ENCODE peak calls at places on chromosomes 11 and 22, in six cellular contexts. D, W, V, N, X and R are unnamed samples. For H3K9me3 and H3K4me1, the result is how much of the 10 kb centered on the place peaks cover.

GRCh38 chr11:62777389-62777788 is 6.2 kb downstream of the TAF6L start:
- DNase-seq in W (no peak), D (no peak), N (no peak), X (no peak), V (no peak), R (no peak)

GRCh38 chr11:68020575-68020974 is 9.9 kb upstream of the NDUFS8 start:
- DNase-seq in D (peak), X (no peak), W (no peak), V (no peak), N (peak), R (no peak)

GRCh38 chr22:37678372-37678771 is 2.9 kb downstream of the LGALS1 start:
- DNase-seq in D (no peak), V (no peak), N (no peak), W (no peak), X (no peak), R (no peak)

GRCh38 chr11:33687733-33688479 is 12.7 kb downstream of the C11orf91 start:
- DNase-seq in X (peak), V (no peak), N (no peak), D (peak), W (peak), R (peak)

GRCh38 chr11:48116843-48117242 is 99.8 kb upstream of the OR4B1 start:
- DNase-seq in D (peak), X (no peak), V (no peak), W (no peak), N (no peak), R (no peak)

GRCh38 chr11:96817488-96817887 is 427.7 kb downstream of the JRKL start:
- DNase-seq in X (no peak), D (no peak), N (no peak), W (no peak), V (no peak), R (no peak)

GRCh38 chr22:40040927-40041326 is 46.2 kb downstream of the FAM83F start:
- DNase-seq in X (no peak), D (peak), N (no peak), V (peak), W (peak), R (peak)

GRCh38 chr11:35517481-35517880 is 7.9 kb downstream of the PAMR1 start:
- DNase-seq in W (no peak), X (no peak), N (no peak), D (no peak), V (no peak), R (no peak)

GRCh38 chr11:67053896-67054850 is 2.5 kb upstream of the RHOD start:
- DNase-seq in D (peak), W (peak), N (peak), V (peak), X (peak), R (peak)

GRCh38 chr22:46390652-46391301 is 55.3 kb downstream of the TRMU start:
- DNase-seq in W (peak), V (peak), X (peak), D (peak), N (peak), R (peak)

GRCh38 chr11:83092488-83093384 is 21.0 kb upstream of the RAB30 start:
- DNase-seq in D (peak), N (peak), V (peak), X (no peak), W (no peak), R (no peak)

GRCh38 chr11:86991341-86991740 is 36.1 kb upstream of the FZD4 start:
- DNase-seq in D (no peak), V (no peak), N (no peak), X (no peak), W (no peak), R (no peak)

GRCh38 chr22:19079691-19080090 is 42.5 kb downstream of the DGCR2 start:
- DNase-seq in X (no peak), V (no peak), W (no peak), D (no peak), N (no peak), R (no peak)

GRCh38 chr22:35202376-35202775 is 54.9 kb upstream of the HMGXB4 start:
- DNase-seq in X (no peak), W (no peak), N (no peak), V (no peak), D (no peak), R (no peak)

GRCh38 chr22:48169227-48169626 is 1406.8 kb downstream of the TBC1D22A start:
- DNase-seq in X (no peak), V (no peak), W (no peak), D (no peak), N (no peak), R (no peak)

GRCh38 chr11:120425527-120425926 is 86.0 kb upstream of the GRIK4 start:
- DNase-seq in V (no peak), X (no peak), N (no peak), W (no peak), D (peak), R (no peak)

GRCh38 chr11:107957109-107957588 is 28.9 kb downstream of the RAB39A start:
- DNase-seq in V (no peak), N (no peak), X (no peak), W (peak), D (no peak), R (no peak)

GRCh38 chr22:40654522-40655167 is 18.1 kb upstream of the MRTFA start:
- DNase-seq in D (peak), W (peak), V (peak), N (peak), X (no peak), R (peak)

GRCh38 chr11:93526058-93526633 is 17.0 kb downstream of the SMCO4 start:
- DNase-seq in N (no peak), D (no peak), W (no peak), X (no peak), V (no peak), R (no peak)

GRCh38 chr22:39496131-39496838 is 5.8 kb upstream of the MIEF1 start:
- DNase-seq in N (peak), W (peak), X (peak), V (peak), D (peak), R (peak)

GRCh38 chr11:95917188-95918036 is 6.5 kb downstream of the MTMR2 start:
- DNase-seq in X (no peak), N (no peak), V (no peak), D (peak), W (no peak), R (no peak)

GRCh38 chr22:24008381-24009226 is 2.5 kb upstream of the CABIN1 start:
- DNase-seq in V (no peak), W (no peak), N (no peak), X (no peak), D (no peak), R (no peak)

GRCh38 chr11:80165763-80166162 is 724.9 kb upstream of the TENM4 start:
- DNase-seq in X (no peak), V (no peak), W (no peak), N (no peak), D (no peak), R (no peak)

GRCh38 chr11:102453286-102453797 is 777 bp upstream of the TMEM123 start:
- DNase-seq in V (no peak), W (peak), X (no peak), N (no peak), D (no peak), R (peak)

GRCh38 chr22:23256986-23257888 is 76.9 kb downstream of the BCR start:
- DNase-seq in N (peak), V (peak), D (no peak), X (peak), W (peak), R (peak)

GRCh38 chr22:46290843-46291785 is 5.6 kb upstream of the GTSE1 start:
- DNase-seq in V (no peak), X (no peak), N (no peak), W (no peak), D (no peak), R (no peak)

GRCh38 chr11:42410251-42410956 is 901.4 kb upstream of the API5 start:
- DNase-seq in W (no peak), V (no peak), X (no peak), D (no peak), N (no peak), R (no peak)

GRCh38 chr11:126339073-126339865 is 16.2 kb upstream of the ST3GAL4 start:
- DNase-seq in W (no peak), V (no peak), N (no peak), D (no peak), X (no peak), R (no peak)

GRCh38 chr11:118774032-118774431 is 16.9 kb downstream of the DDX6 start:
- DNase-seq in N (no peak), W (no peak), D (no peak), V (no peak), X (no peak), R (no peak)

GRCh38 chr11:69298778-69299461 is 5.0 kb downstream of the MYEOV start:
- DNase-seq in D (no peak), N (no peak), V (no peak), W (no peak), X (no peak), R (no peak)

GRCh38 chr11:14520086-14520901 is at the start of gene PSMA1:
- DNase-seq in W (peak), X (peak), V (peak), D (peak), N (peak), R (peak)
- TF ChIP-seq POLR2A in W (peak), X (peak), V (peak), D (peak), N (peak), R (no peak)

GRCh38 chr11:122976396-122976733 is 5.3 kb downstream of the BSX start:
- DNase-seq in D (no peak), V (no peak), N (no peak), W (no peak), X (no peak), R (no peak)
- H3K9me3 ChIP-seq in D (under half), V (under half), N (under half), W (under half), X (under half), R (under half)

GRCh38 chr22:36379593-36380361 is 8.0 kb downstream of the MYH9 start:
- DNase-seq in D (no peak), X (no peak), V (no peak), N (no peak), W (no peak), R (no peak)
- H3K4me1 ChIP-seq in D (half or more), X (under half), V (half or more), N (half or more), W (half or more), R (under half)

DNA sequence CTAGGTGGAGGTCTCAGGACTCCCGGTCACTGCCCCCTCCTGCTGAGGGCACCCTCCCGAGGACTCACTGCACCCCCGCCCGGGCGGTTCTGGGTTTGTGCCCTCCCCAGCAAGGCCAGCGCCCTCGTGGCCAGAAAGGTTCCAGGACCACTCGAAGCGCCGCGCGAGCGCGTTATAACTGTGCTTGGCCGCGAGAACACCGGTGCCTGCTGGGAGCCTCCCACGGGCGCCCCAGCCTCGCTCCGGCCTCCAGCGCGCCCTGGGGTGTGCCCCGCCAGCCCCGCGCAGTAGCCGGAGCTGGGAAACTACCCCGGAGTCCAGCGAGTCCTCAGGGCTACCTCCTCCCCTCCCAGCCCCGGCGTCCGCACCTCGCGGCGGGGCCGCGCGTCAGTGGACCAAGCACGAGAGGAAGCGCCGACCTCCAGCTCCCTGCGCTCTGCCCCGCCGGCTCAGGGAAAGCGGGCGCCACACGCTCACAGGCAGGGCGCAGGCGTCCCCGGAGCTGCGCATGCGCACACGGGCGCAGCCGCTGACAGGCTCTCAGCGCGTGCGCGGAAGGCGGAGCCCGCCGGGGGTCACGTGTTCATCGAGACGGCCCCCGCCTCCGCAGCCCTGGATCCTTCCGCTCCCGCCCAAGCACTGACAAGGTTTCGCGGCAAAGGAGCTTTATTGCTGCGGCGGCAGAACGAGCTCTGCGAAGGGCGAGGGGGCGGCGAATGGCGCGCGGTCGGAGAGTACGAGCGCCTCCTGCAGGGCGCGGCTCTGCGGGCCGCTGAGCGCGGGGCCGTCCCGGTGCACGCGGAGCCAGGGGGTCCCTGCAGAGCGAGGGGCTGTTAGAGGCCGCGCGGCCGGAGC is at the start of gene SCO2:
- DNase-seq in N (peak), D (peak), X (peak), V (peak), W (peak), R (peak)
- TF ChIP-seq POLR2A in N (peak), D (peak), X (peak), V (peak), W (peak), R (no peak)

DNA sequence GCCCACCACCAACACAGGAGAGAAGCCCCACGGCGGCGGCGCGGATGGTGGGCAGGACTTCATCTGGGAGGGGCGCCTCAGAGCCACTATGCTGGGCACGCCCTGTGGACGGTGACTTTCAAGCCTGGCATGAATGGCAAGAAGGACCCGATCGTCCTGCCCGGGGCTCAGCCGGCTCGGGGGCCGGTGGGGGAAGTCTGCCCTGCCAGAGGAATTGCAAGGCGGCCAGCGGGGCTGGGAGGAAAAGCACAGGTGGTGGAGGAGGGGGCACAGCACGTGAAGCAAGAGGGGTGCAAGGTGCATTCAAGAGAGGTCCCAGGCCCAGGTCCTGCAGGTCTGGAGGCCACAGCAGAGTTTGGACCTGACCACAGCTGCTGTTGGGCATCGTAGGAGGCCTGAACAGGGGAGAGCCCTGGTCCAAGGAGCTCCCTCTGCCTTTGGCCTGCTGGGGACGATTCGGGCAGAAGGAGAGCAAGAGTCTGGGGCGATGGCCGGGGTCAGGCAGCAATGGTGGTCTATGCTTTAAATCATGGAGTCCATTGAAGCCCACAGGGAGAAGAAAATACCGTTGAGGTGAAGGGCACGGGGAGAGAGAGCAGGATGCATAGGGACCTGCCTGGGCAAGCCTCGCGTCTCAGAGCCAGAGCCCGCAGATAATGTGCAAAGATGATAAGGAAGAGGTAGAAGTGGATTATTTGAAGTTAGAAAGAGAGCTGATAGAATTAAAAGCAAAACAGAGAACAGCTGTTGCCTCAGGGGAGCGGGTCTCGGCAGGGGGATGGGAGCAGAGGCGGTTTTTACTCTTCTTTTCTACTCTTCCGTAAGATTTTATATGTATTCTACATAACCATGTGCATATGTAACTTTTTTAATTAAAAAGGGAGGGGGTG is 82.6 kb upstream of the SHISAL1 start:
- DNase-seq in N (peak), W (no peak), V (peak), D (no peak), X (peak), R (peak)
- H3K9me3 ChIP-seq in N (under half), W (under half), V (under half), D (under half), X (under half), R (under half)

GRCh38 chr11:44942029-44942710 is 8.5 kb downstream of the TP53I11 start:
- DNase-seq in N (no peak), W (no peak), D (no peak), X (no peak), V (no peak), R (no peak)
- H3K4me1 ChIP-seq in N (half or more), W (half or more), D (under half), X (under half), V (under half), R (under half)

GRCh38 chr11:134033696-134034491 is 35.0 kb upstream of the JAM3 start:
- DNase-seq in W (peak), D (peak), X (peak), N (peak), V (peak), R (peak)
- TF ChIP-seq POLR2A in W (no peak), D (no peak), X (no peak), N (no peak), V (no peak), R (peak)

GRCh38 chr11:121927789-121928188 is 188.2 kb downstream of the BLID start:
- DNase-seq in X (no peak), V (no peak), W (no peak), D (no peak), N (no peak), R (no peak)
- H3K9me3 ChIP-seq in X (under half), V (under half), W (under half), D (under half), N (under half), R (under half)

DNA sequence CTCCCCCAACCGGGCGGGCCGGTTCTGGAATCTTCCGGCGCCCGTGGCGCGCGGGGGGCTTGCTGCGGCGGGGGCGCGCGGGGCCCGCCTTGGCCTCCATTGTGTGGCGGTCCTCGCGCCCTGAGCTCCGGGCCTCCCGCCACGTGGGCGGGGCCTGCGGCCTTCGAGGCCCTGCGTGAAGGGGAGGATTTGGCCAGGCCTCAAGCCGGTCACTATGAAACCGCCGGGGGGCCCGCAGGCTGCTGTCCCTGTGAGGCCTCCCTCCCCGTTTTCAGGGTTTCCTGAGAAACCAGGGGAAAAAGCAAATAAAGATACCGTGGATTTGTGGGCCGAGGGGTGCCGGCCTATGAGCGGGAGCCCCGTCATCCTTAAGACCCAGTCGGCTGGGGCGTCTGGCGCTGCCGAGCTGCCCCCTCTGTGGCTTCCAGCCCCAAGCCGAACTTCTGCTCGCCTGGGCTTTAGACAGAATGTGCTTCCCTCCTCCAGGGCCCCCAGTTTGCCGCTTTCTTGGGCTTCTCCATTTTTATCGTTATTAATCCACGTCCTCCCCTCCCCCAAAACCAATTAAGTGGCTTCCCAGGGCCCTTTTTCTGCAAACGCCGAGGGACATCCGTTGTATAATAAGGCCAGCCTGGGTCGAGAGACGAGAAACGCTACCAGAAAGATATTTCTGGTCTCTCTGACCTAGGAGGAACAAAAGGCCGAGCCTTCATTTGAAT is 602 bp downstream of the EWSR1 start:
- DNase-seq in N (peak), X (peak), D (peak), V (peak), W (peak), R (peak)
- H3K4me1 ChIP-seq in N (half or more), X (under half), D (under half), V (half or more), W (half or more), R (under half)

GRCh38 chr22:17866127-17866526 is 91.9 kb upstream of the BID start:
- DNase-seq in D (no peak), W (no peak), X (no peak), N (no peak), V (no peak), R (peak)

GRCh38 chr22:17864398-17865182 is 90.3 kb upstream of the BID start:
- DNase-seq in X (no peak), N (no peak), D (no peak), W (no peak), V (no peak), R (no peak)

GRCh38 chr22:17866621-17867020 is 92.4 kb upstream of the BID start:
- DNase-seq in W (no peak), V (no peak), X (no peak), N (no peak), D (no peak), R (no peak)

GRCh38 chr22:17867160-17867785 is 93.0 kb upstream of the BID start:
- DNase-seq in V (peak), W (no peak), D (no peak), N (no peak), X (peak), R (peak)

DNA sequence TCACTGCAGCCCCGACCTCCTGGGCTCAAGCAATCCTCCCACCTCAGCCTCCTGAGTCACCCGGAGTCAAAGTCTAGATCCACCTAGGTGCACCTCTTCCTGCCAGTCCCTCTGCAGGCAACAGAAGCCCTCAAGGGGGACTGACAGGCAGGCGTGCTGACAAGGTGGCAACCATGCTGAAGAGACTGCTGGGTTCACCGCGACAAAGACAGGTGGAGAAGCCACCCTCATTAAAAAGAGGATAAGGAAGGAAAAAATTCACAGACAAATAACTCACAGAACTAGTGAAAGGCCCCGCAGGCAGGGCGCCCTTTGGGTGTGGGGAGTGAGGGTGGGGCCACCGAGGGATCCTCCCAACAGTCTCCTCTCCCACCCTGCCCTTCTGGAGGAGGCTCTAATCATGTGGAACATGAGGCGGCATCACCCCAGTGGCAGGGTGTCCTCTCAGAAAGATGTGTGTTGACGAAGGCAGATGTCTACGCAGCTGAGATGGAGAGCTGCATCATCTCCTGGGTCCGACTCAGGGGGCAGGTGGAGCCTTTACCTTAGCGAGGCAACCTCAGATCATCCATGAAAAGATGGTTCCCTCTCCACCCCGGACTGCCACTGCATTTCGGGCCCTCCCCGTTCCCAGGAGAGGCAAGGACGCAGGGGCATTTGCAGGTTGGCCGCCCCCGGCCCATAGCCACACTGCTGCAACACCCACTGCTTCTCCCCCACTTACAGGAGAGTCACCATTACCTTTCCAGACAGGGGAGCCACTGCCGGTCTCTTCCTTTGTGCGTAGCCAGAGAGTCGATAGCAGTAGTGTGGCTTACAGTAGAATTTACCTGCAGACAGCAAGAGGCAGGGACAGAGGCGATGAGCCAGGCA is 91.2 kb upstream of the BID start:
- DNase-seq in V (peak), W (no peak), X (no peak), N (no peak), D (no peak), R (no peak)
- TF ChIP-seq POLR2A in V (no peak), W (no peak), X (no peak), N (no peak), D (no peak), R (no peak)